ENCODE peak calls at places on chromosome 17, in eight cellular contexts. G is cardiac muscle cell; Y is choroid plexus epithelial cell; S is GM23338; B is ovary; N is fibroblast of villous mesenchyme; F is CD8-positive, alpha-beta T cell; X is foreskin fibroblast. W is an unnamed sample.

GRCh38 chr17:28612936-28613872 is 781 bp downstream of the RSKR start:
- DNase-seq in G (peak; percentile 58), Y (peak; percentile 70), S (peak; percentile 82), B (no peak), N (peak; percentile 39), F (peak; percentile 56), X (peak; percentile 48), W (peak; percentile 30)

GRCh38 chr17:31074772-31075538 is 19.8 kb upstream of the NF1 start:
- DNase-seq in G (peak; percentile 48), Y (peak; percentile 90), S (peak; percentile 84), B (no peak), N (peak; percentile 20), F (no peak), X (peak; percentile 58), W (peak; percentile 51)

GRCh38 chr17:48597775-48598631 is 4.4 kb upstream of the HOXB5 start:
- DNase-seq in G (no peak), Y (no peak), S (peak; percentile 65), B (no peak), N (peak; percentile 48), F (no peak), X (no peak), W (peak; percentile 85)

GRCh38 chr17:28478940-28479615 is 5.6 kb downstream of the SLC13A2 start:
- DNase-seq in G (no peak), Y (no peak), S (no peak), B (no peak), N (peak; percentile 45), F (no peak), X (peak; percentile 82), W (peak; percentile 25)

GRCh38 chr17:77352441-77352840 is 211.7 kb downstream of the SEC14L1 start:
- DNase-seq in G (no peak), Y (no peak), S (no peak), B (no peak), N (no peak), F (peak; percentile 27), X (no peak), W (no peak)

GRCh38 chr17:82567286-82567685 is 47.8 kb downstream of the FOXK2 start:
- DNase-seq in G (no peak), Y (no peak), S (no peak), B (no peak), N (no peak), F (no peak), X (no peak), W (no peak)

GRCh38 chr17:64209356-64209941 is 53.6 kb downstream of the TEX2 start:
- DNase-seq in G (no peak), Y (no peak), S (no peak), B (no peak), N (no peak), F (no peak), X (no peak), W (no peak)

GRCh38 chr17:6936370-6937028 is 59.4 kb upstream of the ALOX12 start:
- DNase-seq in G (no peak), Y (no peak), S (peak; percentile 59), B (no peak), N (peak; percentile 24), F (no peak), X (peak; percentile 16), W (peak; percentile 22)

GRCh38 chr17:50630524-50631194 is 4.0 kb upstream of the ABCC3 start:
- DNase-seq in G (peak; percentile 49), Y (peak; percentile 19), S (peak; percentile 73), B (no peak), N (no peak), F (peak; percentile 73), X (peak; percentile 50), W (no peak)

GRCh38 chr17:7313890-7314718 is 1.1 kb downstream of the GPS2 start:
- DNase-seq in G (no peak), Y (peak; percentile 30), S (no peak), B (no peak), N (no peak), F (no peak), X (peak; percentile 58), W (peak; percentile 42)

GRCh38 chr17:40432864-40433528 is 10.3 kb upstream of the IGFBP4 start:
- DNase-seq in G (no peak), Y (peak; percentile 70), S (no peak), B (peak; percentile 23), N (peak; percentile 67), F (no peak), X (peak; percentile 75), W (peak; percentile 69)

GRCh38 chr17:78529871-78530670 is 47.1 kb downstream of the DNAH17 start:
- DNase-seq in G (no peak), Y (no peak), S (no peak), B (no peak), N (no peak), F (no peak), X (no peak), W (no peak)

GRCh38 chr17:2711608-2712299 is at the start of gene CLUH:
- DNase-seq in G (peak; percentile 96), Y (peak; percentile 97), S (peak; percentile 79), B (peak; percentile 98), N (peak; percentile 98), F (peak; percentile 97), X (peak; percentile 100), W (peak; percentile 97)
- TF ChIP-seq CTCF in G (no peak), Y (no peak), S (no peak), B (no peak), N (no peak), F (no peak), X (no peak), W (no peak)

GRCh38 chr17:15261063-15261817 is 3.9 kb downstream of the PMP22 start:
- DNase-seq in G (peak; percentile 80), Y (peak; percentile 73), S (peak; percentile 77), B (no peak), N (peak; percentile 59), F (no peak), X (peak; percentile 80), W (peak; percentile 50)

GRCh38 chr17:15262291-15263205 is 2.6 kb downstream of the PMP22 start:
- DNase-seq in G (peak; percentile 57), Y (peak; percentile 82), S (peak; percentile 69), B (peak; percentile 87), N (peak; percentile 86), F (no peak), X (peak; percentile 98), W (peak; percentile 94)

GRCh38 chr17:15260376-15261062 is 4.6 kb downstream of the PMP22 start:
- DNase-seq in G (peak; percentile 89), Y (peak; percentile 90), S (peak; percentile 89), B (peak; percentile 96), N (peak; percentile 95), F (peak; percentile 57), X (peak; percentile 96), W (peak; percentile 92)

GRCh38 chr17:15263206-15263579 is 1.9 kb downstream of the PMP22 start:
- DNase-seq in G (peak; percentile 51), Y (peak; percentile 80), S (peak; percentile 76), B (peak; percentile 88), N (peak; percentile 73), F (no peak), X (peak; percentile 89), W (peak; percentile 88)

DNA sequence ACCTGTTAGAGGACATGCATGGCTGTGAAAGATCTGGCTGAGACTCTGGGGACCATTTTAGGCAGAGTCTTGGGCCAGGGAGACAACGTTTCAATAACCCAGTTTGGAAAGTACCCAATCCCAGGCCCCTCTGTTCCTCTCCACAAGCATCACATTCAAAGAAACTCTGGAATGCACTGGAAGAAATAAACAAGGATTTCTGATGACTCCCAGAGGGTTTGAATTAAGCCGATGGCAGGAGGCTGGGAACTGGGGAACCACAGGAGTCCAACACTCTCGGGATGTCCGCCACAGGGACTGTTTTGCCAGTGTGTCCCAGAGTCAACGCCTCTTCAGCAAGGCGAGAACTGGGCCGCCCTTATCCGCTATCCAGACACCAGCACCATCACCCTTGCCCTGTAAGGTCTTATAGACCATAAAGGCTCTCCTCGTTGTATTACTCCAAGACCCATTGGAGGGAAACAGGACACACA is 3.3 kb downstream of the PMP22 start:
- DNase-seq in G (no peak), Y (peak; percentile 38), S (peak; percentile 24), B (no peak), N (peak; percentile 40), F (no peak), X (peak; percentile 58), W (no peak)
- H3K4me3 ChIP-seq in G (peak overlapping the region; percentile 67), Y (peak overlapping the region; percentile 79), S (peak overlapping the region; percentile 76), B (peak overlapping the region; percentile 71), N (peak overlapping the region; percentile 71), F (no peak overlapping the region), X (peak overlapping the region; percentile 99), W (peak overlapping the region; percentile 76)

DNA sequence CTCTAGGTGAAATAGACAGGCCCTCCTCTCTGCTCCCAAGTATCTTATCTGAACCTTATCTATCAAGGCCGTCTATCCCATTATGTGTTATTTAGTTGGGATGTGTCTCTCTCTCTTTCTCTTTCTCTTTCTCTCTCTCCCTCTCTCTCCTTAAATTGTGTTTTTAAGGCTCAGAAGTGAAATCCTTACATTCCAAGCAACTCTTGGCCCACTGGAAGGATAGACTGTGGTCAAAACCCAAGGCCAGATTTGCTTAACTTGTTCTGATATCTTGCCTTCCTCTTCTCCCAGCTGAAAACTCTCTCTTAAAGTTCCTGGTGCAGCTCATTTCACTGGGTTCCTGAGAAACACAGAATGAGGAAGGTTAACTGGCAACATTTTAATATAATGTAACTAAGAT is 14.7 kb downstream of the CDRT4 start:
- DNase-seq in G (no peak), Y (no peak), S (no peak), B (no peak), N (no peak), F (no peak), X (no peak), W (no peak)
- TF ChIP-seq CTCF in G (no peak), Y (no peak), S (no peak), B (no peak), N (no peak), F (no peak), X (no peak), W (no peak)

GRCh38 chr17:74632196-74632540 is 8.6 kb upstream of the CD300E start:
- DNase-seq in G (no peak), Y (no peak), S (peak; percentile 38), B (no peak), N (no peak), F (no peak), X (no peak), W (no peak)

GRCh38 chr17:74632597-74632996 is 9.1 kb upstream of the CD300E start:
- DNase-seq in G (no peak), Y (no peak), S (no peak), B (no peak), N (no peak), F (no peak), X (no peak), W (peak; percentile 29)

GRCh38 chr17:74635418-74635817 is 11.9 kb upstream of the CD300E start:
- DNase-seq in G (peak; percentile 47), Y (no peak), S (peak; percentile 55), B (no peak), N (no peak), F (no peak), X (no peak), W (no peak)

GRCh38 chr17:74633261-74633783 is 9.8 kb upstream of the CD300E start:
- DNase-seq in G (peak; percentile 10), Y (no peak), S (no peak), B (no peak), N (no peak), F (no peak), X (no peak), W (no peak)

DNA sequence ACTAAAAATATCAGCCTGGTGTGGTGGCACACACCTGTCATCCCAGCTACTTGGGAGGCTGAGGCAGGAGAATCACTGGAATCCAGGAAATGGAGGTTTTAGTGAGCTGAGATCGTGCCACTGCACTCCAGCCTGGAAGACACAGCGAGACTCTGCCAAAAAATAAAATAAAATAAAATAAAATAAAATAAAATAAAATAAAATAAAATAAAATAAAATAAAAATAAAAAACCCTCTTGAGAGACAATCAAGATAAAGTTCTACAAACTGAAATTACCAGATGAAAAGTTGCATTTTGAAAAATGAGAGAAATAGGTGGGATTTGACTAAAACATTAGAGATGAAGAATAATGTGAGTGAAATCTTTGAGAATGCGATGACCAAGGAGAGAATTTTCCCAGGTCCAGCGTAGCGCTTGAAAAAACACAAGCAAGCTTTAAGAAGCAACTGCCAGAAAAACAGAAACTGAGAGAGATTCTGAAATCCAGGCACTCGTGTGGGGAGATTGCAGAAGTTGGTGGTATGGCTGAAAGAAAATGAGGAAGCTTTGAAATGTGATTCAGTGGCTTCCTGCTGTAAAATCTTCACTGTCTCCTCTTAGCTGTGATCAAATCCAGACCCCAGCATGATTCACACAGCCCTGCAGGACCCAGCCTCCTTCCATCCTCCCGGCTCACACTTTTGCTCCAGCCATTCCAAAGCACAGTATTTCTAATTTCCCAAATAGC is 8.1 kb upstream of the CD300E start:
- DNase-seq in G (peak; percentile 48), Y (peak; percentile 2), S (no peak), B (no peak), N (peak; percentile 74), F (no peak), X (peak; percentile 21), W (peak; percentile 56)
- H3K4me3 ChIP-seq in G (no peak overlapping the region), Y (no peak overlapping the region), S (no peak overlapping the region), B (no peak overlapping the region), N (no peak overlapping the region), F (no peak overlapping the region), X (no peak overlapping the region), W (no peak overlapping the region)